ENCODE peak calls at places on chromosomes 2 and 18, in six cellular contexts. L is sigmoid colon, J is BJ, S is HFF-Myc, W is A549, E is spleen. C is an unnamed sample.

GRCh38 chr2:58479557-58480120 is 238.5 kb upstream of the FANCL start:
- DNase-seq in L (no peak), J (no peak), S (no peak), W (no peak), E (no peak), C (no peak)

GRCh38 chr18:9842446-9842845 is 43.3 kb upstream of the TXNDC2 start:
- DNase-seq in L (no peak), J (no peak), S (no peak), W (no peak), E (no peak), C (no peak)

GRCh38 chr2:62248226-62248625 is 52.3 kb downstream of the B3GNT2 start:
- DNase-seq in L (no peak), J (no peak), S (no peak), W (no peak), E (no peak), C (no peak)

GRCh38 chr18:21179590-21180220 is 62.3 kb upstream of the GREB1L start:
- DNase-seq in L (no peak), J (no peak), S (peak), W (peak), E (no peak), C (no peak)

GRCh38 chr2:175864131-175864728 is 137.8 kb downstream of the LNPK start:
- DNase-seq in L (no peak), J (no peak), S (no peak), W (no peak), E (no peak), C (no peak)

GRCh38 chr2:154568413-154568812 is 130.1 kb upstream of the KCNJ3 start:
- DNase-seq in L (no peak), J (no peak), S (no peak), W (no peak), E (no peak), C (no peak)

GRCh38 chr18:9810216-9810804 is 75.5 kb upstream of the TXNDC2 start:
- DNase-seq in L (no peak), J (no peak), S (no peak), W (no peak), E (no peak), C (no peak)

GRCh38 chr2:10844083-10844482 is 31.5 kb upstream of the PDIA6 start:
- DNase-seq in L (peak), J (no peak), S (no peak), W (peak), E (no peak), C (peak)

GRCh38 chr2:124316875-124317605 is 292.0 kb downstream of the CNTNAP5 start:
- DNase-seq in L (no peak), J (no peak), S (no peak), W (no peak), E (no peak), C (no peak)

GRCh38 chr2:180559038-180559437 is 421.4 kb upstream of the UBE2E3 start:
- DNase-seq in L (no peak), J (no peak), S (no peak), W (no peak), E (no peak), C (no peak)

GRCh38 chr18:72866901-72867701 is 686 bp downstream of the NETO1 start:
- DNase-seq in L (no peak), J (no peak), S (no peak), W (no peak), E (peak), C (no peak)

DNA sequence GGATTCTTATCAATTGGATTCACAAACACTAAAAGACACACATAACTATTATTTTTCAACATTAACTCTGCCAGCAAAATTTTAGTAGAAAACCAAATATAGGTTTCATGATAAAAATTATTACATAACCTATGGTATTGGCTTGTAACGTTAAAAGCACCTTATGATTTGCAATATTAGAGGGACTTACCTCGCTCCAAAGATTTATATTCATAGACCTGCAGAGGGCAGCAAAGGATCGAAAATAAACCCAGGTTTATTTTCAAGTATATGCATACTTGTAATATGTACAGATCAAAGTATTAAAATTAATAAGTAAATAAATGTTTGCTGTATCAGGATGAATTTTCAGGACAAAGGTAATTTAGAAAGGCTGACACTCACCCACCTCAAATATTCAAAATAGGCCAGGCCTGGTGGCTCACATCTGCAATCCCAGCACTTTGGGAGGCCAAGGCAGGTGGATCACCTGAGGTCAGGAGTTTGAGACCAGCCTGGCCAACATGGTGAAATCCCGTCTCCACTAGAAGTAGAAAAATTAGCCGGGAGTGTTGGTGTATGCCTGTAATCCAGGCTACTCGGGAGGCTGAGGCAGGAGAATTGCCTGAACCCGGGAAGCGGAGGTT is 45.3 kb downstream of the LRPPRC start:
- DNase-seq in L (no peak), J (peak), S (peak), W (peak), E (no peak), C (no peak)
- TF ChIP-seq CTCF in L (peak), J (peak), S (no peak), W (peak), E (no peak), C (peak)

GRCh38 chr2:88554189-88554588 is 73.1 kb downstream of the EIF2AK3 start:
- DNase-seq in L (no peak), J (no peak), S (no peak), W (peak), E (no peak), C (no peak)

GRCh38 chr2:88545118-88545517 is 82.1 kb downstream of the EIF2AK3 start:
- DNase-seq in L (no peak), J (no peak), S (no peak), W (peak), E (no peak), C (no peak)

DNA sequence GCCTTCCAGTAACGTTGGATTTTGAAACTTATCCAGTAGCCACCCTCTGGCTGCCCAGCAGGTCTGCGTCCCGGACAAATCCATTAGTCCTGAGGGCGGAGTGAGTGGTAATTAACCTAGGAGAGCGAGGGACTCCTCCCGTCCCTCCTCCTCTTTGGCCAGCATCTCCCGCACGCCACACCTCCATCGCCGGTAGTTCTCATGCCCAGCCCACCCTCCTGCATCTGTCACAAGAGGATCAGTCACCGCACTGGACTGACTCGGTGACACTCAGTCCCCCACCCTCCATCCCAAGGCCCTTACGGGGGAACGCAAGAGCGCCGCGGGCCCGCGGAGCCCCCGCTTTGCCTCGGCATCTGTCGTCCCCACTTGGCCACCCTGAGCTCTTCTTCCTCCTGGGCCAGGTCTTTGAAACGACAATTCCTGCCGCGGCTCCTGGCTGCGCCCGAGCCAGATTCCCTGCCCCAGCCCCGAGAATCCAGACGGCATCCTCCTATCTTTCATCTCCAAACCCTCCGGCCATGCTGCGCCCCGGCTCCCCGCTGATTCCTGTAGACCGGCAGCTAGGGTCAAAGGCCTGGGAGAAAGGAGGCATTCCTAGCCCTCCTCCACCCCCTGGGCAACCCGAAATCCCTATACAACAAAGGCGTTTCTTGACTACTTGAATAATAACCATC is 77.5 kb downstream of the EIF2AK3 start:
- DNase-seq in L (no peak), J (no peak), S (no peak), W (no peak), E (no peak), C (no peak)
- H3K4me3 ChIP-seq in L (no peak), J (peak), S (peak), W (no peak), E (no peak), C (peak)

GRCh38 chr18:58041633-58042032 is 2.4 kb upstream of the NEDD4L start:
- DNase-seq in L (no peak), J (no peak), S (no peak), W (no peak), E (no peak), C (no peak)

GRCh38 chr18:58045265-58046086 is 1.4 kb downstream of the NEDD4L start:
- DNase-seq in L (no peak), J (no peak), S (no peak), W (peak), E (peak), C (no peak)

GRCh38 chr18:58042826-58043362 is 1.1 kb upstream of the NEDD4L start:
- DNase-seq in L (no peak), J (no peak), S (no peak), W (no peak), E (no peak), C (no peak)

GRCh38 chr18:58044370-58045264 is 591 bp downstream of the NEDD4L start:
- DNase-seq in L (peak), J (no peak), S (no peak), W (peak), E (peak), C (no peak)

GRCh38 chr18:58043452-58044369 is at the start of gene NEDD4L:
- DNase-seq in L (peak), J (peak), S (peak), W (peak), E (peak), C (peak)
- TF ChIP-seq CTCF in L (peak), J (peak), S (peak), W (peak), E (peak), C (peak)

GRCh38 chr2:31581124-31581795 is 522 bp upstream of the SRD5A2 start:
- DNase-seq in L (no peak), J (no peak), S (no peak), W (no peak), E (no peak), C (no peak)
- H3K4me3 ChIP-seq in L (no peak), J (no peak), S (no peak), W (no peak), E (no peak), C (no peak)

DNA sequence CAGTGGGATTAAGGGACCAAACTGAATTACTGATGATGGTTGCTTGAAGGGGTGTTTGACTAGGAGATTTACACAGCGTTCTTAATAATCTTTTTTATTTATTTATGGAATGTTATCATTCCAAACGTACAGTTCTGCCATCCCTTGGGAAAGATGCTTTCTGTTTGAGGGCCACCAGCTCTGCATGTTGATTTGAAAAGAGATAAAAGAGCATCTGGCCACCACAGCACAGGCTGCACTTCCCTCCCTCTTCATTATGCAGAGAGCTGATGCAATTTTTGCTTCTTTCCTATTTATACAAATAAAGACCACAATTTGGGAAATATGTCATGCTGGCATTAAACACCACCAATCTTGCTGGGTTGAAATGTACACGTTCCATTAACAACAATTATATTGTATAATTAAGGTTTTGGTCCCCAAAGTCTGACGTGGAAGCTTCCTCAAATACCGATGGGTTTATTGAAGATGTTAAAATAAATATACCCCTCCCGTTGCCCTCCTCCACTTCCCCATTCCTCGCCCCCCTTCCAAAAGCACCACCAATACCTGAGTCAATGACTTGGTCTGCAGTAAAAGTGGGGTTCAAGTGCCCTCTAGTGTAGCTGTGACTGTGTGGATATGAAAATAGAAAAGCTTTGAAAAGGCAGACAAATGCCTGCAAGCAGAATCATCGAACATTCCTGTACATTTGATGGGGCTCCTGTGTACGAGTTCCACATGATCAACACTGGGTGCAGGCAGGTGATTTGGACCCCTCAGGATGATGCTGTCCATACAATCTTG is 211.9 kb downstream of the HRH4 start:
- DNase-seq in L (no peak), J (no peak), S (no peak), W (no peak), E (no peak), C (no peak)
- TF ChIP-seq CTCF in L (no peak), J (peak), S (no peak), W (no peak), E (no peak), C (no peak)

GRCh38 chr2:230008708-230009066 is 60.0 kb downstream of the SLC16A14 start:
- DNase-seq in L (no peak), J (no peak), S (no peak), W (no peak), E (no peak), C (no peak)
- H3K4me3 ChIP-seq in L (no peak), J (no peak), S (no peak), W (no peak), E (peak), C (no peak)

GRCh38 chr2:41869542-41870256 is 178.1 kb upstream of the PKDCC start:
- DNase-seq in L (peak), J (no peak), S (no peak), W (peak), E (peak), C (no peak)
- TF ChIP-seq CTCF in L (peak), J (peak), S (peak), W (peak), E (peak), C (peak)

C was measured in retinal pigment epithelial cell.